ENCODE peak calls at places on chromosomes 12 and 14, in nine cellular contexts. One of them, this sample, is unnamed.

GRCh38 chr14:90691627-90692026 is 124.6 kb downstream of the TTC7B start:
- DNase-seq in breast epithelium: no peak
- DNase-seq in spleen: no peak
- DNase-seq in HCT116: no peak
- DNase-seq in H1: no peak
- DNase-seq in endothelial cell of umbilical vein: no peak
- DNase-seq in HL-60: no peak
- DNase-seq in SK-N-SH: no peak
- DNase-seq in sigmoid colon: no peak
- DNase-seq in this sample: no peak

GRCh38 chr14:99612065-99612736 is 8.2 kb upstream of the CCDC85C start:
- DNase-seq in endothelial cell of umbilical vein: no peak
- DNase-seq in sigmoid colon: no peak
- DNase-seq in HL-60: no peak
- DNase-seq in spleen: no peak
- DNase-seq in SK-N-SH: no peak
- DNase-seq in H1: no peak
- DNase-seq in HCT116: no peak
- DNase-seq in breast epithelium: no peak
- DNase-seq in this sample: no peak

GRCh38 chr12:42588981-42589464 is 523 bp downstream of the PRICKLE1 start:
- DNase-seq in breast epithelium: no peak
- DNase-seq in HL-60: peak; percentile 12
- DNase-seq in HCT116: no peak
- DNase-seq in spleen: peak; percentile 79
- DNase-seq in H1: peak; percentile 80
- DNase-seq in SK-N-SH: peak; percentile 74
- DNase-seq in sigmoid colon: peak; percentile 72
- DNase-seq in endothelial cell of umbilical vein: peak; percentile 55
- DNase-seq in this sample: no peak

GRCh38 chr14:86798330-86798729 is 1194.7 kb downstream of the GALC start:
- DNase-seq in endothelial cell of umbilical vein: no peak
- DNase-seq in HCT116: no peak
- DNase-seq in H1: no peak
- DNase-seq in spleen: no peak
- DNase-seq in sigmoid colon: no peak
- DNase-seq in HL-60: no peak
- DNase-seq in SK-N-SH: no peak
- DNase-seq in breast epithelium: no peak
- DNase-seq in this sample: no peak

GRCh38 chr12:32669584-32669983 is 9.5 kb upstream of the DNM1L start:
- DNase-seq in sigmoid colon: no peak
- DNase-seq in HL-60: no peak
- DNase-seq in breast epithelium: no peak
- DNase-seq in H1: no peak
- DNase-seq in HCT116: no peak
- DNase-seq in spleen: no peak
- DNase-seq in SK-N-SH: no peak
- DNase-seq in endothelial cell of umbilical vein: no peak
- DNase-seq in this sample: no peak

GRCh38 chr12:104280703-104281458 is 22.7 kb upstream of the EID3 start:
- DNase-seq in spleen: no peak
- DNase-seq in breast epithelium: no peak
- DNase-seq in H1: no peak
- DNase-seq in HCT116: peak; percentile 68
- DNase-seq in SK-N-SH: no peak
- DNase-seq in endothelial cell of umbilical vein: peak; percentile 79
- DNase-seq in HL-60: peak; percentile 43
- DNase-seq in sigmoid colon: no peak
- DNase-seq in this sample: no peak

GRCh38 chr12:68240079-68240478 is 13.3 kb downstream of the IL22 start:
- DNase-seq in SK-N-SH: no peak
- DNase-seq in sigmoid colon: no peak
- DNase-seq in spleen: no peak
- DNase-seq in HCT116: no peak
- DNase-seq in endothelial cell of umbilical vein: peak; percentile 71
- DNase-seq in HL-60: no peak
- DNase-seq in breast epithelium: no peak
- DNase-seq in H1: no peak
- DNase-seq in this sample: no peak

GRCh38 chr14:91249841-91250616 is 5.5 kb upstream of the GPR68 start:
- DNase-seq in endothelial cell of umbilical vein: no peak
- DNase-seq in sigmoid colon: no peak
- DNase-seq in HL-60: peak; percentile 84
- DNase-seq in H1: no peak
- DNase-seq in SK-N-SH: peak; percentile 88
- DNase-seq in breast epithelium: no peak
- DNase-seq in spleen: peak; percentile 44
- DNase-seq in HCT116: no peak
- DNase-seq in this sample: no peak

GRCh38 chr12:127127887-127128286 is 1139.1 kb upstream of the TMEM132C start:
- DNase-seq in SK-N-SH: no peak
- DNase-seq in HCT116: no peak
- DNase-seq in endothelial cell of umbilical vein: no peak
- DNase-seq in spleen: no peak
- DNase-seq in sigmoid colon: no peak
- DNase-seq in breast epithelium: no peak
- DNase-seq in HL-60: no peak
- DNase-seq in H1: no peak
- DNase-seq in this sample: no peak

GRCh38 chr12:132596016-132596415 is 14.4 kb downstream of the LRCOL1 start:
- DNase-seq in H1: no peak
- DNase-seq in endothelial cell of umbilical vein: no peak
- DNase-seq in SK-N-SH: no peak
- DNase-seq in HCT116: no peak
- DNase-seq in spleen: no peak
- DNase-seq in breast epithelium: no peak
- DNase-seq in HL-60: no peak
- DNase-seq in sigmoid colon: no peak
- DNase-seq in this sample: no peak

GRCh38 chr14:68824517-68825347 is 31.9 kb upstream of the ZFP36L1 start:
- DNase-seq in H1: peak; percentile 97
- DNase-seq in HCT116: peak; percentile 76
- DNase-seq in spleen: peak; percentile 90
- DNase-seq in endothelial cell of umbilical vein: peak; percentile 66
- DNase-seq in sigmoid colon: peak; percentile 91
- DNase-seq in SK-N-SH: peak; percentile 86
- DNase-seq in HL-60: peak; percentile 38
- DNase-seq in breast epithelium: peak; percentile 85
- DNase-seq in this sample: peak; percentile 41

GRCh38 chr12:71282020-71282419 is 124.2 kb upstream of the TSPAN8 start:
- DNase-seq in breast epithelium: no peak
- DNase-seq in H1: no peak
- DNase-seq in HCT116: no peak
- DNase-seq in HL-60: no peak
- DNase-seq in endothelial cell of umbilical vein: no peak
- DNase-seq in spleen: no peak
- DNase-seq in sigmoid colon: no peak
- DNase-seq in SK-N-SH: no peak
- DNase-seq in this sample: no peak

GRCh38 chr12:78759387-78759786 is 105.2 kb upstream of the SYT1 start:
- DNase-seq in HL-60: no peak
- DNase-seq in endothelial cell of umbilical vein: peak; percentile 75
- DNase-seq in breast epithelium: no peak
- DNase-seq in HCT116: no peak
- DNase-seq in spleen: no peak
- DNase-seq in H1: no peak
- DNase-seq in SK-N-SH: no peak
- DNase-seq in sigmoid colon: no peak
- DNase-seq in this sample: no peak

GRCh38 chr14:104778694-104779331 is 16.7 kb downstream of the AKT1 start:
- DNase-seq in sigmoid colon: no peak
- DNase-seq in H1: no peak
- DNase-seq in endothelial cell of umbilical vein: no peak
- DNase-seq in SK-N-SH: no peak
- DNase-seq in HL-60: no peak
- DNase-seq in spleen: no peak
- DNase-seq in HCT116: no peak
- DNase-seq in breast epithelium: no peak
- DNase-seq in this sample: no peak

GRCh38 chr14:54444701-54445100 is 3.5 kb upstream of the CNIH1 start:
- DNase-seq in endothelial cell of umbilical vein: no peak
- DNase-seq in H1: no peak
- DNase-seq in sigmoid colon: no peak
- DNase-seq in SK-N-SH: no peak
- DNase-seq in breast epithelium: no peak
- DNase-seq in HCT116: no peak
- DNase-seq in HL-60: no peak
- DNase-seq in spleen: no peak
- DNase-seq in this sample: no peak

GRCh38 chr14:80974338-80975078 is 19.1 kb downstream of the TSHR start:
- DNase-seq in HCT116: no peak
- DNase-seq in spleen: no peak
- DNase-seq in SK-N-SH: no peak
- DNase-seq in breast epithelium: no peak
- DNase-seq in HL-60: no peak
- DNase-seq in H1: no peak
- DNase-seq in endothelial cell of umbilical vein: no peak
- DNase-seq in sigmoid colon: no peak
- DNase-seq in this sample: no peak
- TF ChIP-seq CTCF in HCT116: no peak
- TF ChIP-seq CTCF in spleen: no peak
- TF ChIP-seq CTCF in SK-N-SH: no peak
- TF ChIP-seq CTCF in breast epithelium: no peak
- TF ChIP-seq CTCF in HL-60: no peak
- TF ChIP-seq CTCF in H1: no peak
- TF ChIP-seq CTCF in endothelial cell of umbilical vein: no peak
- TF ChIP-seq CTCF in sigmoid colon: no peak
- TF ChIP-seq CTCF in this sample: no peak

GRCh38 chr12:6826734-6827436 is 1.3 kb upstream of the P3H3 start:
- DNase-seq in spleen: no peak
- DNase-seq in H1: no peak
- DNase-seq in HCT116: no peak
- DNase-seq in HL-60: no peak
- DNase-seq in sigmoid colon: no peak
- DNase-seq in breast epithelium: no peak
- DNase-seq in endothelial cell of umbilical vein: no peak
- DNase-seq in SK-N-SH: no peak
- DNase-seq in this sample: no peak

GRCh38 chr12:6826125-6826733 is 2.0 kb upstream of the P3H3 start:
- DNase-seq in breast epithelium: no peak
- DNase-seq in SK-N-SH: no peak
- DNase-seq in sigmoid colon: no peak
- DNase-seq in spleen: no peak
- DNase-seq in H1: no peak
- DNase-seq in HCT116: no peak
- DNase-seq in endothelial cell of umbilical vein: no peak
- DNase-seq in HL-60: no peak
- DNase-seq in this sample: no peak

GRCh38 chr12:6824962-6825381 is 3.2 kb upstream of the P3H3 start:
- DNase-seq in breast epithelium: no peak
- DNase-seq in spleen: no peak
- DNase-seq in SK-N-SH: no peak
- DNase-seq in endothelial cell of umbilical vein: no peak
- DNase-seq in HCT116: no peak
- DNase-seq in HL-60: no peak
- DNase-seq in sigmoid colon: no peak
- DNase-seq in H1: peak; percentile 47
- DNase-seq in this sample: no peak

GRCh38 chr12:6824085-6824800 is 2.6 kb downstream of the GPR162 start:
- DNase-seq in H1: no peak
- DNase-seq in HL-60: no peak
- DNase-seq in spleen: no peak
- DNase-seq in HCT116: no peak
- DNase-seq in sigmoid colon: no peak
- DNase-seq in breast epithelium: no peak
- DNase-seq in endothelial cell of umbilical vein: no peak
- DNase-seq in SK-N-SH: no peak
- DNase-seq in this sample: no peak

DNA sequence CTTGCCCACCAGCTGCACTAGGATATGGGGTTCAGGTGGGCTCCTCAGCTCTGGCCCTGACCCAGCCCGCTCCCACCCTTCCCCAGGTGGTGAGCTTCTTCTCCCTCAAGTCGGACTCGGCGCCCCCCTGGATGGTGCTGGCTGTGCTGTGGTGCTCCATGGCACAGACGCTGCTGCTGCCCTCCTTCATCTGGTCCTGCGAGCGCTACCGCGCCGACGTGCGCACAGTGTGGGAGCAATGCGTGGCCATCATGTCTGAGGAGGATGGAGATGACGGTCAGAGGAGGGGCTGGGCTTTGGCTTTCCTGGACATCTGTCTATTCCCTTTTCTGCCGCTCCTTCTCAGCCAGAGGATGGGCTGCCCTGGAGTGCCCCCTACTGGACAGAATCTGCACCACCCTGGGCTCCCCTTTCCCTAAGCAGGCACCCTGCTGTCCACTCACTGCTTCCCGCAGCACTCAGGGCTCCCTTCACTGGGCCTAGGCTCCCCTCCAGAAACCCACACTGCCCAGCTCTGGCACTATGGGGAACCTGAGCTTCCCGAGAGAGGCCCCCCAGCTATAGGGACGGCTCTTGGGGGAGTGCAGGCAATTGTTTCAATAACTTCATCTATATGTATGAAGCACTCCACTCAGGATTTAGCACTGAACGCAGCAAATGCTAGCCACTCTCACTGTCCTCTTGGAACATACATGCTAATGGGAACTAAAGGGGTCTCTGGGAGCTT is 2.6 kb upstream of the P3H3 start:
- DNase-seq in HCT116: peak; percentile 47
- DNase-seq in breast epithelium: peak; percentile 89
- DNase-seq in endothelial cell of umbilical vein: peak; percentile 87
- DNase-seq in H1: peak; percentile 98
- DNase-seq in spleen: peak; percentile 93
- DNase-seq in HL-60: peak; percentile 82
- DNase-seq in sigmoid colon: peak; percentile 94
- DNase-seq in SK-N-SH: peak; percentile 92
- DNase-seq in this sample: no peak
- TF ChIP-seq POLR2AphosphoS5 in HCT116: peak; percentile 29
- TF ChIP-seq POLR2AphosphoS5 in breast epithelium: no peak
- TF ChIP-seq POLR2AphosphoS5 in endothelial cell of umbilical vein: peak; percentile 29
- TF ChIP-seq POLR2AphosphoS5 in H1: no peak
- TF ChIP-seq POLR2AphosphoS5 in spleen: peak; percentile 49
- TF ChIP-seq POLR2AphosphoS5 in HL-60: no peak
- TF ChIP-seq POLR2AphosphoS5 in sigmoid colon: no peak
- TF ChIP-seq POLR2AphosphoS5 in SK-N-SH: no peak
- TF ChIP-seq POLR2AphosphoS5 in this sample: no peak

GRCh38 chr12:111870216-111870615 is 28.2 kb downstream of the MAPKAPK5 start:
- DNase-seq in HCT116: no peak
- DNase-seq in sigmoid colon: no peak
- DNase-seq in breast epithelium: no peak
- DNase-seq in endothelial cell of umbilical vein: no peak
- DNase-seq in HL-60: no peak
- DNase-seq in H1: no peak
- DNase-seq in SK-N-SH: no peak
- DNase-seq in spleen: no peak
- DNase-seq in this sample: no peak
- H3K27ac ChIP-seq in HCT116: no peak overlapping the region
- H3K27ac ChIP-seq in sigmoid colon: no peak overlapping the region
- H3K27ac ChIP-seq in breast epithelium: no peak overlapping the region
- H3K27ac ChIP-seq in endothelial cell of umbilical vein: no peak overlapping the region
- H3K27ac ChIP-seq in HL-60: no peak overlapping the region
- H3K27ac ChIP-seq in H1: no peak overlapping the region
- H3K27ac ChIP-seq in SK-N-SH: no peak overlapping the region
- H3K27ac ChIP-seq in spleen: no peak overlapping the region
- H3K27ac ChIP-seq in this sample: no peak overlapping the region

DNA sequence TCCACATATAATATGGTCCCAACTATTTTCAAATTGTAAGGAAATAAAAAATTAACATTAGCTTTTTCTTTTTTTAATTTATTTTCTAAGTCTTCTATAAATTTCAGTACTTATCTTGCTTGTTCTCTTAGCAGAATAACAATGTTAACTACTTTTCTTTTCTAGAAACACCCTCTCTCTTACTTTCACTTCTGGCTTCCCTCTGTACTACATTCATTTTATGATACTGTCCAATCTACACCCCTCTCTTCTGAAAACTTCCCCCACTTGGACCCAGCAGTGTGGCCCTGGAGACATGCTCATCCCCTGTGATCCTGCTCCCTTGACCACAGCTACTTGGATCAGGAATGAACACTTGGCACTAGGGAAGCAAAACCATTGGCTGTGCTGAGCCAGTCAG is 15.7 kb downstream of the SGPP1 start:
- DNase-seq in HCT116: no peak
- DNase-seq in spleen: no peak
- DNase-seq in sigmoid colon: no peak
- DNase-seq in breast epithelium: no peak
- DNase-seq in H1: no peak
- DNase-seq in HL-60: no peak
- DNase-seq in SK-N-SH: no peak
- DNase-seq in endothelial cell of umbilical vein: no peak
- DNase-seq in this sample: no peak
- TF ChIP-seq CTCF in HCT116: no peak
- TF ChIP-seq CTCF in spleen: no peak
- TF ChIP-seq CTCF in sigmoid colon: no peak
- TF ChIP-seq CTCF in breast epithelium: no peak
- TF ChIP-seq CTCF in H1: no peak
- TF ChIP-seq CTCF in HL-60: no peak
- TF ChIP-seq CTCF in SK-N-SH: no peak
- TF ChIP-seq CTCF in endothelial cell of umbilical vein: no peak
- TF ChIP-seq CTCF in this sample: no peak